ENCODE peak calls at places on chromosomes 1 and 21, in five cellular contexts. S is T-helper 2 cell, R is NCI-H69, B is iPS DF 19.7, F is Right ventricle myocardium inferior. H is an unnamed sample.

GRCh38 chr1:26993237-26994019 is at the start of gene TRNP1:
- DNase-seq in S (peak; percentile 47), R (peak; percentile 81), B (no peak), F (peak; percentile 92), H (peak; percentile 85)

GRCh38 chr1:150881331-150882070 is 5.1 kb upstream of the ARNT start:
- DNase-seq in S (no peak), R (no peak), B (no peak), F (no peak), H (no peak)

GRCh38 chr21:34844033-34844923 is 175.5 kb downstream of the CLIC6 start:
- DNase-seq in S (no peak), R (peak; percentile 82), B (no peak), F (peak; percentile 81), H (peak; percentile 33)

GRCh38 chr1:9247894-9248293 is 13.3 kb downstream of the H6PD start:
- DNase-seq in S (no peak), R (no peak), B (no peak), F (no peak), H (no peak)

GRCh38 chr1:156042828-156043227 is 10.8 kb downstream of the UBQLN4 start:
- DNase-seq in S (no peak), R (no peak), B (no peak), F (no peak), H (no peak)

GRCh38 chr1:234123867-234124266 is 219.4 kb downstream of the SLC35F3 start:
- DNase-seq in S (no peak), R (peak; percentile 21), B (no peak), F (no peak), H (no peak)

GRCh38 chr1:8370046-8370881 is 52.4 kb downstream of the SLC45A1 start:
- DNase-seq in S (no peak), R (peak; percentile 95), B (no peak), F (no peak), H (peak; percentile 77)

GRCh38 chr1:32871364-32872188 is 864 bp upstream of the FNDC5 start:
- DNase-seq in S (no peak), R (peak; percentile 65), B (no peak), F (no peak), H (no peak)

GRCh38 chr1:179709841-179710329 is 33.2 kb upstream of the FAM163A start:
- DNase-seq in S (peak; percentile 35), R (peak; percentile 42), B (no peak), F (no peak), H (peak; percentile 43)

GRCh38 chr21:33403786-33404571 is 766 bp downstream of the IFNGR2 start:
- DNase-seq in S (no peak), R (peak; percentile 63), B (no peak), F (peak; percentile 87), H (peak; percentile 41)

GRCh38 chr21:36422279-36423098 is 37.3 kb downstream of the CHAF1B start:
- DNase-seq in S (no peak), R (peak; percentile 68), B (peak; percentile 70), F (no peak), H (peak; percentile 47)